ENCODE peak calls at places on chromosomes 2 and 18, in ten cellular contexts. One of them, this sample, is unnamed.

GRCh38 chr18:30132959-30133358 is 909.6 kb downstream of the DSC3 start:
- DNase-seq in colonic mucosa: no peak
- DNase-seq in right cardiac atrium: no peak
- DNase-seq in psoas muscle: no peak
- DNase-seq in dorsolateral prefrontal cortex: no peak
- DNase-seq in cardiac muscle cell: peak; percentile 2
- DNase-seq in SJSA1: no peak
- DNase-seq in PC-3: peak; percentile 48
- DNase-seq in H7: no peak
- DNase-seq in RWPE2: no peak
- DNase-seq in this sample: no peak

GRCh38 chr2:58634653-58635347 is 393.7 kb upstream of the FANCL start:
- DNase-seq in psoas muscle: no peak
- DNase-seq in RWPE2: no peak
- DNase-seq in H7: peak; percentile 1
- DNase-seq in right cardiac atrium: no peak
- DNase-seq in dorsolateral prefrontal cortex: no peak
- DNase-seq in PC-3: peak; percentile 91
- DNase-seq in SJSA1: no peak
- DNase-seq in colonic mucosa: no peak
- DNase-seq in cardiac muscle cell: no peak
- DNase-seq in this sample: no peak

GRCh38 chr2:9165625-9166024 is 41.0 kb upstream of the ASAP2 start:
- DNase-seq in psoas muscle: no peak
- DNase-seq in colonic mucosa: no peak
- DNase-seq in right cardiac atrium: no peak
- DNase-seq in dorsolateral prefrontal cortex: peak; percentile 59
- DNase-seq in H7: no peak
- DNase-seq in cardiac muscle cell: peak; percentile 41
- DNase-seq in PC-3: peak; percentile 73
- DNase-seq in SJSA1: no peak
- DNase-seq in RWPE2: no peak
- DNase-seq in this sample: no peak

GRCh38 chr2:85549826-85550225 is 10.9 kb downstream of the MAT2A start:
- DNase-seq in right cardiac atrium: no peak
- DNase-seq in SJSA1: peak; percentile 49
- DNase-seq in colonic mucosa: no peak
- DNase-seq in RWPE2: no peak
- DNase-seq in PC-3: peak; percentile 71
- DNase-seq in psoas muscle: no peak
- DNase-seq in H7: no peak
- DNase-seq in cardiac muscle cell: peak; percentile 95
- DNase-seq in dorsolateral prefrontal cortex: no peak
- DNase-seq in this sample: no peak

GRCh38 chr2:48213646-48214045 is 307.3 kb upstream of the FBXO11 start:
- DNase-seq in RWPE2: no peak
- DNase-seq in cardiac muscle cell: no peak
- DNase-seq in colonic mucosa: no peak
- DNase-seq in SJSA1: no peak
- DNase-seq in psoas muscle: no peak
- DNase-seq in H7: no peak
- DNase-seq in dorsolateral prefrontal cortex: no peak
- DNase-seq in right cardiac atrium: no peak
- DNase-seq in PC-3: no peak
- DNase-seq in this sample: no peak

GRCh38 chr2:207236156-207236935 is 70.6 kb upstream of the KLF7 start:
- DNase-seq in right cardiac atrium: no peak
- DNase-seq in cardiac muscle cell: no peak
- DNase-seq in PC-3: no peak
- DNase-seq in dorsolateral prefrontal cortex: no peak
- DNase-seq in RWPE2: no peak
- DNase-seq in psoas muscle: no peak
- DNase-seq in colonic mucosa: no peak
- DNase-seq in SJSA1: no peak
- DNase-seq in H7: no peak
- DNase-seq in this sample: no peak

GRCh38 chr2:46167924-46168323 is 129.3 kb upstream of the EPAS1 start:
- DNase-seq in SJSA1: no peak
- DNase-seq in psoas muscle: no peak
- DNase-seq in PC-3: no peak
- DNase-seq in colonic mucosa: no peak
- DNase-seq in right cardiac atrium: no peak
- DNase-seq in RWPE2: no peak
- DNase-seq in dorsolateral prefrontal cortex: no peak
- DNase-seq in cardiac muscle cell: peak; percentile 33
- DNase-seq in H7: no peak
- DNase-seq in this sample: no peak

GRCh38 chr2:150644298-150645067 is 157.0 kb upstream of the RND3 start:
- DNase-seq in PC-3: peak; percentile 92
- DNase-seq in SJSA1: no peak
- DNase-seq in RWPE2: no peak
- DNase-seq in cardiac muscle cell: peak; percentile 73
- DNase-seq in colonic mucosa: no peak
- DNase-seq in dorsolateral prefrontal cortex: no peak
- DNase-seq in psoas muscle: no peak
- DNase-seq in right cardiac atrium: no peak
- DNase-seq in H7: no peak
- DNase-seq in this sample: no peak

GRCh38 chr18:7749510-7749981 is 182.4 kb downstream of the PTPRM start:
- DNase-seq in cardiac muscle cell: peak; percentile 76
- DNase-seq in PC-3: no peak
- DNase-seq in colonic mucosa: no peak
- DNase-seq in SJSA1: no peak
- DNase-seq in RWPE2: no peak
- DNase-seq in right cardiac atrium: no peak
- DNase-seq in H7: no peak
- DNase-seq in dorsolateral prefrontal cortex: no peak
- DNase-seq in psoas muscle: no peak
- DNase-seq in this sample: no peak

GRCh38 chr2:7627587-7627986 is 710.4 kb downstream of the RNF144A start:
- DNase-seq in RWPE2: no peak
- DNase-seq in cardiac muscle cell: no peak
- DNase-seq in PC-3: peak; percentile 29
- DNase-seq in H7: no peak
- DNase-seq in colonic mucosa: no peak
- DNase-seq in right cardiac atrium: no peak
- DNase-seq in psoas muscle: no peak
- DNase-seq in dorsolateral prefrontal cortex: no peak
- DNase-seq in SJSA1: no peak
- DNase-seq in this sample: no peak

GRCh38 chr2:160906878-160907277 is 253.3 kb upstream of the TANK start:
- DNase-seq in SJSA1: no peak
- DNase-seq in dorsolateral prefrontal cortex: no peak
- DNase-seq in cardiac muscle cell: no peak
- DNase-seq in colonic mucosa: no peak
- DNase-seq in H7: peak; percentile 8
- DNase-seq in right cardiac atrium: no peak
- DNase-seq in PC-3: peak; percentile 17
- DNase-seq in psoas muscle: no peak
- DNase-seq in RWPE2: no peak
- DNase-seq in this sample: no peak

GRCh38 chr2:218727502-218728165 is 17.0 kb downstream of the TTLL4 start:
- DNase-seq in PC-3: peak; percentile 65
- DNase-seq in colonic mucosa: no peak
- DNase-seq in H7: no peak
- DNase-seq in cardiac muscle cell: peak; percentile 47
- DNase-seq in psoas muscle: no peak
- DNase-seq in dorsolateral prefrontal cortex: no peak
- DNase-seq in right cardiac atrium: no peak
- DNase-seq in SJSA1: no peak
- DNase-seq in RWPE2: no peak
- DNase-seq in this sample: no peak

GRCh38 chr18:28855524-28855923 is 678.6 kb upstream of the CDH2 start:
- DNase-seq in cardiac muscle cell: peak; percentile 75
- DNase-seq in RWPE2: no peak
- DNase-seq in colonic mucosa: no peak
- DNase-seq in SJSA1: no peak
- DNase-seq in PC-3: no peak
- DNase-seq in right cardiac atrium: no peak
- DNase-seq in H7: no peak
- DNase-seq in psoas muscle: no peak
- DNase-seq in dorsolateral prefrontal cortex: no peak
- DNase-seq in this sample: no peak

DNA sequence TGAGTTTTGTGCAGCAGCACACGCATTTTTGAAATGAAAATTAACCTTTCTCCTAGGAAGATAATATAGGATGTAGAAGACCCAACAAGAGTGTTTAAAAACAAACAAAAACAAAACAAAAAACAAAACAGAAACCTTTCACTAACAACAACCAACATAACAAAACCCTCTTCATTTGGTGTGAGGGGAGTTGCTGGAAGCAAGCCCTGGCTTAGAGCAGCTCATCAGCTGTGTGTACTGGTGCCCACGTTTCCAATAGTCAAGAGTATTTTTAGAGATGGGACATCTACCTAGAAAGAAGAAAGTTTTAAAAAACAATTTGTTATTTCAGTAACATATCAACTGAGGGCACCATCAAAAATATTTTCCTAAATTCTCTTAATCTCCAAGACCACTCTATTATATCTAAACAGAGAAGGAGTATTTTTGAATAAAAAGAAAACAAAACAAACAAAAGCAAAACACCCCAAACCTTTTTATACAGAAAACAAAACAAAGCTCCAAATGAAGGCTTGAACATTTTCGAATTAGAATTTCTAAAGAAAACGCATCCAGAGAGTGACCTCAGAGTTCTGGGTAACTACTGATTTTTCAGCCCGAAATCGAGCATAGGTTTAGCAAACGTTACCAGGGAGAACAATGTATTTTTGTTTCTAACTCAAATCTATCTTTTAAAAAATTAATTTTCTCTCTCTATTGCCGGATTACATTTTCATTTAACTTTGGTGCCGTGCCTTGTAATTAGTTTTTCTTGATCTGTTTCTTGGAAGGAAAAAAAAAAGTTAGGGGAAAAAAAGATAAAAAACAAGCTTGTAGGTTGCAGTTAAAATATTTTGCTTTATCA is 134.6 kb downstream of the INSIG2 start:
- DNase-seq in right cardiac atrium: no peak
- DNase-seq in H7: no peak
- DNase-seq in dorsolateral prefrontal cortex: no peak
- DNase-seq in psoas muscle: no peak
- DNase-seq in RWPE2: no peak
- DNase-seq in SJSA1: no peak
- DNase-seq in colonic mucosa: no peak
- DNase-seq in PC-3: no peak
- DNase-seq in cardiac muscle cell: peak; percentile 2
- DNase-seq in this sample: no peak
- H3K27me3 ChIP-seq in right cardiac atrium: peaks cover 2% of the 10 kb centered on the region
- H3K27me3 ChIP-seq in H7: peaks cover 23% of the 10 kb centered on the region
- H3K27me3 ChIP-seq in dorsolateral prefrontal cortex: peaks cover 83% of the 10 kb centered on the region
- H3K27me3 ChIP-seq in psoas muscle: peaks cover 7% of the 10 kb centered on the region
- H3K27me3 ChIP-seq in RWPE2: peaks cover 22% of the 10 kb centered on the region
- H3K27me3 ChIP-seq in SJSA1: no peaks in the 10 kb centered on the region
- H3K27me3 ChIP-seq in colonic mucosa: peaks cover 56% of the 10 kb centered on the region
- H3K27me3 ChIP-seq in PC-3: no peaks in the 10 kb centered on the region
- H3K27me3 ChIP-seq in cardiac muscle cell: peaks cover 35% of the 10 kb centered on the region
- H3K27me3 ChIP-seq in this sample: peaks cover 100% of the 10 kb centered on the region

DNA sequence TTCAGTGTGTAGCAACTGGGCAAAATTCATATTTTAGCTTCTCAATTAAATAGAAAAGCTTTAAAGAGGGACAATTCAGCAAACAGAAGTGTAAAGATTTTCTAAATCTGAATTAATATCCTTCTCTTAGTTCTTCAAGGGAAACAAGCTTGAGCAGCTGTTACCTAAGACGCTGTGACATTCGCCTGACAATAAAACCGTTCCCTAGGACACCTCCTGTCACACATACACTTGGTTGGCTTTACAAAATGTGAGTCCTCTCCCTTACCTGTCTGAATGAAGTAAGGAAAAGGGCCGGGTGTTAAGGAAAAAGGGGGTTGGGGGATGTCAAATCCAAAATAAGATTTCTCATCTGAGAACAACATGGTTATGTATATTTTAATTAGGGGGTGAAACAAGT is 2.1 kb downstream of the SERTAD2 start:
- DNase-seq in psoas muscle: no peak
- DNase-seq in colonic mucosa: no peak
- DNase-seq in dorsolateral prefrontal cortex: no peak
- DNase-seq in SJSA1: no peak
- DNase-seq in H7: no peak
- DNase-seq in right cardiac atrium: no peak
- DNase-seq in RWPE2: no peak
- DNase-seq in cardiac muscle cell: no peak
- DNase-seq in PC-3: no peak
- DNase-seq in this sample: no peak
- H3K4me3 ChIP-seq in psoas muscle: peak overlapping the region; percentile 82
- H3K4me3 ChIP-seq in colonic mucosa: no peak overlapping the region
- H3K4me3 ChIP-seq in dorsolateral prefrontal cortex: no peak overlapping the region
- H3K4me3 ChIP-seq in SJSA1: no peak overlapping the region
- H3K4me3 ChIP-seq in H7: no peak overlapping the region
- H3K4me3 ChIP-seq in right cardiac atrium: peak overlapping the region; percentile 15
- H3K4me3 ChIP-seq in RWPE2: no peak overlapping the region
- H3K4me3 ChIP-seq in cardiac muscle cell: peak overlapping the region; percentile 90
- H3K4me3 ChIP-seq in PC-3: peak overlapping the region; percentile 94
- H3K4me3 ChIP-seq in this sample: peak overlapping the region; percentile 96

GRCh38 chr2:67858886-67859285 is 203.9 kb downstream of the C1D start:
- DNase-seq in right cardiac atrium: no peak
- DNase-seq in PC-3: no peak
- DNase-seq in RWPE2: no peak
- DNase-seq in H7: no peak
- DNase-seq in psoas muscle: no peak
- DNase-seq in cardiac muscle cell: no peak
- DNase-seq in SJSA1: no peak
- DNase-seq in dorsolateral prefrontal cortex: no peak
- DNase-seq in colonic mucosa: no peak
- DNase-seq in this sample: no peak
- H3K27me3 ChIP-seq in right cardiac atrium: no peaks in the 10 kb centered on the region
- H3K27me3 ChIP-seq in PC-3: no peaks in the 10 kb centered on the region
- H3K27me3 ChIP-seq in RWPE2: no peaks in the 10 kb centered on the region
- H3K27me3 ChIP-seq in H7: no peaks in the 10 kb centered on the region
- H3K27me3 ChIP-seq in psoas muscle: peaks cover 6% of the 10 kb centered on the region
- H3K27me3 ChIP-seq in cardiac muscle cell: no peaks in the 10 kb centered on the region
- H3K27me3 ChIP-seq in SJSA1: no peaks in the 10 kb centered on the region
- H3K27me3 ChIP-seq in dorsolateral prefrontal cortex: peaks cover 34% of the 10 kb centered on the region
- H3K27me3 ChIP-seq in colonic mucosa: no peaks in the 10 kb centered on the region
- H3K27me3 ChIP-seq in this sample: peaks cover 4% of the 10 kb centered on the region

DNA sequence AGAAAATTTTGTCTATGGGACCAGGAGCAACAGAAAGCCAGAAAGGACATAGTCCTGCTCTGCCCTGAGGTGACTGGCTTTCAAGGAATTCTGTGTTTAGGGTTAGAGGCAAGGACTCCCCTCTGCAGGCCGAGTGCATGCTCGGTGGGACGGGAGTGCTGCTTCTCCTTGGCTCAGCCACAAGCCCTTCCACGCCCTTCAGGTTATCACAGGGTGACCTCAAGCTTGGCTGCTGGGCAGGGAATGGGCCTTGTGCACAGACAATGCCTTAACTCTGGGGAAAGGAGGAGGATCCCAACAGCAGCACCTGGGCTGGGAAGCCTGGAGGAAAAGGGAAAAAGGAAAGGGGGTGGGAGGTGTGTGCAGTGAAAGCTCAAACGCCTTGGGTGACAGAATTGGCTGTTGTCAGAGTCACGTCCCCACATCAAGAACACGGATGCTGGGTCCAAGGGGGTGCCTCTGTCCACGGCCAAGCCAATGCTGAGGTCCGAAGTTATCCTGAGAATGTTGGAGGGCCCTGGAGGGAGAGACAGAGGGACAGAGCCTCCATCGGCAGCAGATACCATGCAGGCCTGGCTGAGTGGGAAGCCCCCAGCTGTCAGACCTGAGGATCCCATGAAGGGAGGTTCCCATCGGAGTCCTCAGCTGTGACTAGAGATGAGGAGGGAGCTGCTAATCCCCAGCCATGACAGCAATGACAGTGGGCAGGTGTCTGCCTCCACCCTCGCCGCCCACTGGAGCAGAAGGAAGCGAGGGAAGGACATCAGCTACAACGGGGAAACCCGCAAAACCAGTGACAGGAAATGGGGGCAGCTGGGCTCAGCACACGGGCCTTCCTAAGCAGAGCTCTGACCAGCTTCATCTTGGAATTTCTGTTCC is 32.5 kb downstream of the FAM178B start:
- DNase-seq in psoas muscle: peak; percentile 26
- DNase-seq in right cardiac atrium: no peak
- DNase-seq in PC-3: no peak
- DNase-seq in colonic mucosa: no peak
- DNase-seq in RWPE2: no peak
- DNase-seq in H7: no peak
- DNase-seq in cardiac muscle cell: no peak
- DNase-seq in dorsolateral prefrontal cortex: no peak
- DNase-seq in SJSA1: no peak
- DNase-seq in this sample: no peak
- H3K4me3 ChIP-seq in psoas muscle: no peak overlapping the region
- H3K4me3 ChIP-seq in right cardiac atrium: no peak overlapping the region
- H3K4me3 ChIP-seq in PC-3: no peak overlapping the region
- H3K4me3 ChIP-seq in colonic mucosa: no peak overlapping the region
- H3K4me3 ChIP-seq in RWPE2: no peak overlapping the region
- H3K4me3 ChIP-seq in H7: no peak overlapping the region
- H3K4me3 ChIP-seq in cardiac muscle cell: no peak overlapping the region
- H3K4me3 ChIP-seq in dorsolateral prefrontal cortex: peak overlapping the region; percentile 4
- H3K4me3 ChIP-seq in SJSA1: no peak overlapping the region
- H3K4me3 ChIP-seq in this sample: no peak overlapping the region